ENCODE peak calls at places on chromosomes 3 and 15, in four cellular contexts. One of them, this sample, is unnamed.

GRCh38 chr3:38084019-38084968 is 45.3 kb downstream of the DLEC1 start:
- DNase-seq in EH: peak; percentile 49
- DNase-seq in stimulated activated CD8-positive, alpha-beta memory T cell treated with anti-CD3 and anti-CD28 coated beads, Interleukin-4, amount 100 ng/mL, for 48 hours: peak; percentile 28
- DNase-seq in neuronal stem cell: no peak
- DNase-seq in this sample: peak; percentile 56

GRCh38 chr3:25376346-25376745 is 51.7 kb upstream of the RARB start:
- DNase-seq in neuronal stem cell: no peak
- DNase-seq in EH: no peak
- DNase-seq in stimulated activated CD8-positive, alpha-beta memory T cell treated with anti-CD3 and anti-CD28 coated beads, Interleukin-4, amount 100 ng/mL, for 48 hours: no peak
- DNase-seq in this sample: no peak

GRCh38 chr15:66945286-66945685 is 120.1 kb upstream of the SMAD3 start:
- DNase-seq in neuronal stem cell: no peak
- DNase-seq in stimulated activated CD8-positive, alpha-beta memory T cell treated with anti-CD3 and anti-CD28 coated beads, Interleukin-4, amount 100 ng/mL, for 48 hours: no peak
- DNase-seq in EH: no peak
- DNase-seq in this sample: no peak

GRCh38 chr3:150879141-150879540 is 26.1 kb downstream of the MINDY4B start:
- DNase-seq in stimulated activated CD8-positive, alpha-beta memory T cell treated with anti-CD3 and anti-CD28 coated beads, Interleukin-4, amount 100 ng/mL, for 48 hours: no peak
- DNase-seq in EH: no peak
- DNase-seq in neuronal stem cell: no peak
- DNase-seq in this sample: no peak

GRCh38 chr3:48788544-48789162 is 59.0 kb downstream of the PRKAR2A start:
- DNase-seq in neuronal stem cell: no peak
- DNase-seq in EH: peak; percentile 11
- DNase-seq in stimulated activated CD8-positive, alpha-beta memory T cell treated with anti-CD3 and anti-CD28 coated beads, Interleukin-4, amount 100 ng/mL, for 48 hours: no peak
- DNase-seq in this sample: no peak

GRCh38 chr3:137066092-137066491 is 108.3 kb downstream of the IL20RB start:
- DNase-seq in stimulated activated CD8-positive, alpha-beta memory T cell treated with anti-CD3 and anti-CD28 coated beads, Interleukin-4, amount 100 ng/mL, for 48 hours: no peak
- DNase-seq in neuronal stem cell: no peak
- DNase-seq in EH: no peak
- DNase-seq in this sample: no peak

GRCh38 chr3:123730816-123731215 is 146.0 kb upstream of the HACD2 start:
- DNase-seq in EH: no peak
- DNase-seq in stimulated activated CD8-positive, alpha-beta memory T cell treated with anti-CD3 and anti-CD28 coated beads, Interleukin-4, amount 100 ng/mL, for 48 hours: no peak
- DNase-seq in neuronal stem cell: no peak
- DNase-seq in this sample: no peak

GRCh38 chr3:10196389-10197052 is 31.8 kb downstream of the IRAK2 start:
- DNase-seq in stimulated activated CD8-positive, alpha-beta memory T cell treated with anti-CD3 and anti-CD28 coated beads, Interleukin-4, amount 100 ng/mL, for 48 hours: peak; percentile 43
- DNase-seq in EH: peak; percentile 20
- DNase-seq in neuronal stem cell: no peak
- DNase-seq in this sample: no peak

GRCh38 chr3:39281533-39281932 is 1.7 kb upstream of the CX3CR1 start:
- DNase-seq in EH: no peak
- DNase-seq in stimulated activated CD8-positive, alpha-beta memory T cell treated with anti-CD3 and anti-CD28 coated beads, Interleukin-4, amount 100 ng/mL, for 48 hours: no peak
- DNase-seq in neuronal stem cell: no peak
- DNase-seq in this sample: no peak

GRCh38 chr15:73578036-73578435 is 55.2 kb downstream of the NPTN start:
- DNase-seq in stimulated activated CD8-positive, alpha-beta memory T cell treated with anti-CD3 and anti-CD28 coated beads, Interleukin-4, amount 100 ng/mL, for 48 hours: no peak
- DNase-seq in EH: no peak
- DNase-seq in neuronal stem cell: no peak
- DNase-seq in this sample: no peak

GRCh38 chr3:35383216-35383615 is 256.1 kb upstream of the ARPP21 start:
- DNase-seq in stimulated activated CD8-positive, alpha-beta memory T cell treated with anti-CD3 and anti-CD28 coated beads, Interleukin-4, amount 100 ng/mL, for 48 hours: no peak
- DNase-seq in neuronal stem cell: no peak
- DNase-seq in EH: no peak
- DNase-seq in this sample: no peak

GRCh38 chr3:50317303-50317702 is 5.2 kb downstream of the HYAL2 start:
- DNase-seq in EH: no peak
- DNase-seq in neuronal stem cell: no peak
- DNase-seq in stimulated activated CD8-positive, alpha-beta memory T cell treated with anti-CD3 and anti-CD28 coated beads, Interleukin-4, amount 100 ng/mL, for 48 hours: no peak
- DNase-seq in this sample: peak; percentile 43

GRCh38 chr3:113629941-113630340 is 66.5 kb downstream of the USF3 start:
- DNase-seq in EH: no peak
- DNase-seq in neuronal stem cell: no peak
- DNase-seq in stimulated activated CD8-positive, alpha-beta memory T cell treated with anti-CD3 and anti-CD28 coated beads, Interleukin-4, amount 100 ng/mL, for 48 hours: no peak
- DNase-seq in this sample: no peak

GRCh38 chr15:59250249-59250648 is 43.6 kb downstream of the LDHAL6B start:
- DNase-seq in neuronal stem cell: no peak
- DNase-seq in EH: no peak
- DNase-seq in stimulated activated CD8-positive, alpha-beta memory T cell treated with anti-CD3 and anti-CD28 coated beads, Interleukin-4, amount 100 ng/mL, for 48 hours: no peak
- DNase-seq in this sample: no peak

GRCh38 chr3:47016934-47017435 is 37.5 kb downstream of the NBEAL2 start:
- DNase-seq in EH: peak; percentile 90
- DNase-seq in neuronal stem cell: no peak
- DNase-seq in stimulated activated CD8-positive, alpha-beta memory T cell treated with anti-CD3 and anti-CD28 coated beads, Interleukin-4, amount 100 ng/mL, for 48 hours: peak; percentile 51
- DNase-seq in this sample: peak; percentile 82

GRCh38 chr3:82194870-82195269 is 433.4 kb upstream of the GBE1 start:
- DNase-seq in EH: no peak
- DNase-seq in stimulated activated CD8-positive, alpha-beta memory T cell treated with anti-CD3 and anti-CD28 coated beads, Interleukin-4, amount 100 ng/mL, for 48 hours: no peak
- DNase-seq in neuronal stem cell: no peak
- DNase-seq in this sample: no peak

GRCh38 chr3:53286727-53287412 is 31.0 kb upstream of the TKT start:
- DNase-seq in EH: peak; percentile 80
- DNase-seq in neuronal stem cell: no peak
- DNase-seq in stimulated activated CD8-positive, alpha-beta memory T cell treated with anti-CD3 and anti-CD28 coated beads, Interleukin-4, amount 100 ng/mL, for 48 hours: peak; percentile 31
- DNase-seq in this sample: no peak

GRCh38 chr15:84598993-84599392 is 1.8 kb upstream of the ZSCAN2 start:
- DNase-seq in neuronal stem cell: no peak
- DNase-seq in stimulated activated CD8-positive, alpha-beta memory T cell treated with anti-CD3 and anti-CD28 coated beads, Interleukin-4, amount 100 ng/mL, for 48 hours: peak; percentile 57
- DNase-seq in EH: peak; percentile 66
- DNase-seq in this sample: peak; percentile 65

GRCh38 chr3:57803647-57804081 is 47.6 kb downstream of the SLMAP start:
- DNase-seq in EH: peak; percentile 94
- DNase-seq in neuronal stem cell: no peak
- DNase-seq in stimulated activated CD8-positive, alpha-beta memory T cell treated with anti-CD3 and anti-CD28 coated beads, Interleukin-4, amount 100 ng/mL, for 48 hours: no peak
- DNase-seq in this sample: no peak

GRCh38 chr15:75049392-75049791 is 26.0 kb downstream of the PPCDC start:
- DNase-seq in neuronal stem cell: no peak
- DNase-seq in stimulated activated CD8-positive, alpha-beta memory T cell treated with anti-CD3 and anti-CD28 coated beads, Interleukin-4, amount 100 ng/mL, for 48 hours: no peak
- DNase-seq in EH: no peak
- DNase-seq in this sample: no peak

GRCh38 chr15:96574766-96575165 is 244.3 kb downstream of the NR2F2 start:
- DNase-seq in EH: no peak
- DNase-seq in neuronal stem cell: no peak
- DNase-seq in stimulated activated CD8-positive, alpha-beta memory T cell treated with anti-CD3 and anti-CD28 coated beads, Interleukin-4, amount 100 ng/mL, for 48 hours: no peak
- DNase-seq in this sample: no peak

GRCh38 chr3:141303481-141304223 is 64.7 kb upstream of the ZBTB38 start:
- DNase-seq in EH: peak; percentile 84
- DNase-seq in neuronal stem cell: peak; percentile 71
- DNase-seq in stimulated activated CD8-positive, alpha-beta memory T cell treated with anti-CD3 and anti-CD28 coated beads, Interleukin-4, amount 100 ng/mL, for 48 hours: peak; percentile 62
- DNase-seq in this sample: peak; percentile 73

GRCh38 chr15:92818658-92819311 is 81.3 kb upstream of the CHD2 start:
- DNase-seq in neuronal stem cell: no peak
- DNase-seq in EH: no peak
- DNase-seq in stimulated activated CD8-positive, alpha-beta memory T cell treated with anti-CD3 and anti-CD28 coated beads, Interleukin-4, amount 100 ng/mL, for 48 hours: no peak
- DNase-seq in this sample: no peak